ENCODE peak calls at places on chromosomes 16 and 17, in seven cellular contexts. Z, T, C, D, N, W and H are unnamed samples.

GRCh38 chr16:66359811-66360608 is 6.5 kb upstream of the CDH5 start:
- DNase-seq in Z (no peak), T (no peak), C (no peak), D (no peak), N (no peak), W (no peak), H (no peak)

GRCh38 chr16:66911801-66912200 is 6.9 kb downstream of the CDH16 start:
- DNase-seq in Z (no peak), T (no peak), C (no peak), D (no peak), N (no peak), W (no peak), H (no peak)

GRCh38 chr17:36907407-36907806 is 29.9 kb upstream of the LHX1 start:
- DNase-seq in Z (no peak), T (no peak), C (no peak), D (no peak), N (no peak), W (no peak), H (no peak)

GRCh38 chr17:27247071-27247957 is 46.6 kb upstream of the WSB1 start:
- DNase-seq in Z (peak), T (no peak), C (no peak), D (no peak), N (no peak), W (no peak), H (no peak)

GRCh38 chr17:51036084-51036483 is 84.6 kb downstream of the SPAG9 start:
- DNase-seq in Z (no peak), T (no peak), C (no peak), D (no peak), N (no peak), W (no peak), H (no peak)

GRCh38 chr16:65418435-65418834 is 296.6 kb upstream of the CDH11 start:
- DNase-seq in Z (no peak), T (no peak), C (no peak), D (no peak), N (no peak), W (no peak), H (no peak)

GRCh38 chr17:13541032-13541480 is 60.7 kb downstream of the HS3ST3A1 start:
- DNase-seq in Z (no peak), T (peak), C (no peak), D (no peak), N (no peak), W (no peak), H (no peak)

GRCh38 chr16:68227183-68227793 is 8.6 kb downstream of the ESRP2 start:
- DNase-seq in Z (no peak), T (no peak), C (peak), D (no peak), N (no peak), W (no peak), H (no peak)

GRCh38 chr16:54331241-54332002 is 44.8 kb upstream of the IRX3 start:
- DNase-seq in Z (no peak), T (no peak), C (no peak), D (no peak), N (no peak), W (no peak), H (no peak)